ENCODE peak calls at places on chromosomes 4 and X, in ten cellular contexts. Z is mesenchymal stem cell, W is OCI-LY7, N is endothelial cell of umbilical vein, O is trophoblast cell, S is H1, F is GM23248, Q is hepatocyte, X is HCT116, K is MM.1S. D is an unnamed sample.

GRCh38 chrX:134144231-134144630 is 92.8 kb upstream of the CCDC160 start:
- DNase-seq in W (peak), K (peak), Q (no peak), S (no peak), Z (peak), O (no peak), F (peak), N (peak), X (peak), D (peak)

GRCh38 chr4:152398060-152398459 is 137.8 kb downstream of the FBXW7 start:
- DNase-seq in X (no peak), Z (peak), Q (peak), O (no peak), F (peak), N (no peak), K (no peak), W (peak), S (no peak), D (peak)

GRCh38 chrX:119989905-119990408 is 46.4 kb upstream of the NKAP start:
- DNase-seq in K (no peak), S (no peak), X (no peak), N (no peak), Q (no peak), F (no peak), W (no peak), O (no peak), Z (no peak), D (no peak)

GRCh38 chrX:153725039-153725831 is 579 bp downstream of the ABCD1 start:
- DNase-seq in W (peak), N (no peak), X (no peak), F (no peak), S (no peak), K (no peak), Z (no peak), O (peak), Q (no peak), D (peak)

GRCh38 chr4:146975535-146975934 is 29.9 kb upstream of the TTC29 start:
- DNase-seq in N (peak), Q (no peak), F (no peak), W (no peak), S (no peak), X (no peak), K (no peak), Z (peak), O (no peak), D (no peak)

GRCh38 chr4:8081171-8081570 is 77.4 kb downstream of the ABLIM2 start:
- DNase-seq in K (no peak), N (no peak), S (no peak), Q (no peak), W (no peak), Z (no peak), F (no peak), O (no peak), X (no peak), D (no peak)

GRCh38 chr4:186144596-186145569 is 40.4 kb downstream of the FAM149A start:
- DNase-seq in F (peak), N (peak), Q (peak), X (no peak), S (no peak), W (no peak), O (peak), K (peak), Z (peak), D (no peak)

GRCh38 chr4:9885958-9886357 is 104.5 kb downstream of the DRD5 start:
- DNase-seq in Q (no peak), K (no peak), F (no peak), W (no peak), N (no peak), S (no peak), Z (no peak), X (no peak), O (no peak), D (no peak)

GRCh38 chr4:102778720-102779119 is 18.0 kb upstream of the MANBA start:
- DNase-seq in N (no peak), Q (peak), W (no peak), K (no peak), O (no peak), S (no peak), F (no peak), Z (no peak), X (no peak), D (no peak)

GRCh38 chr4:6271701-6272465 is 2.2 kb downstream of the WFS1 start:
- DNase-seq in N (no peak), Z (no peak), K (no peak), Q (no peak), O (peak), F (no peak), S (no peak), W (no peak), X (no peak), D (no peak)

GRCh38 chrX:38878674-38879375 is 77.6 kb downstream of the MID1IP1 start:
- DNase-seq in Q (no peak), W (peak), N (no peak), F (no peak), S (no peak), X (no peak), K (no peak), O (no peak), Z (no peak), D (no peak)

GRCh38 chr4:4598851-4599411 is 57.1 kb upstream of the STX18 start:
- DNase-seq in O (no peak), W (no peak), K (no peak), S (no peak), Z (no peak), N (no peak), X (no peak), F (no peak), Q (no peak), D (no peak)

GRCh38 chr4:7052923-7053715 is 9.9 kb downstream of the TADA2B start:
- DNase-seq in W (no peak), Z (peak), N (no peak), X (no peak), O (no peak), K (no peak), S (no peak), Q (no peak), F (peak), D (no peak)

GRCh38 chr4:177107288-177107901 is 202.3 kb upstream of the NEIL3 start:
- DNase-seq in X (no peak), W (no peak), N (no peak), Q (no peak), F (peak), O (no peak), S (no peak), K (no peak), Z (no peak), D (no peak)

GRCh38 chr4:113756005-113756410 is 5.5 kb downstream of the CAMK2D start:
- DNase-seq in Q (no peak), W (peak), S (no peak), K (no peak), O (no peak), N (peak), X (no peak), Z (peak), F (peak), D (peak)

GRCh38 chr4:150934022-150934421 is 81.1 kb downstream of the LRBA start:
- DNase-seq in O (no peak), Z (no peak), X (no peak), N (no peak), S (no peak), Q (no peak), W (no peak), F (no peak), K (no peak), D (no peak)

GRCh38 chr4:11469900-11470708 is 41.4 kb upstream of the HS3ST1 start:
- DNase-seq in Q (no peak), W (no peak), O (no peak), K (peak), Z (no peak), N (peak), X (no peak), S (no peak), F (no peak), D (no peak)

GRCh38 chrX:99761731-99762130 is 648.3 kb downstream of the PCDH19 start:
- DNase-seq in Q (no peak), N (no peak), F (no peak), X (no peak), Z (no peak), S (no peak), O (no peak), W (no peak), K (no peak), D (no peak)

GRCh38 chrX:73922856-73923429 is 359.9 kb downstream of the CHIC1 start:
- DNase-seq in O (no peak), S (no peak), W (no peak), N (peak), F (peak), X (no peak), K (no peak), Z (no peak), Q (no peak), D (no peak)

GRCh38 chr4:118154643-118155042 is 120.4 kb downstream of the NDST3 start:
- DNase-seq in K (no peak), S (no peak), X (no peak), O (no peak), Z (peak), N (no peak), F (peak), W (no peak), Q (no peak), D (no peak)

GRCh38 chr4:38570647-38571326 is 93.2 kb upstream of the KLF3 start:
- DNase-seq in S (no peak), Z (no peak), Q (peak), X (no peak), N (no peak), O (no peak), F (no peak), K (no peak), W (no peak), D (no peak)

GRCh38 chrX:68947882-68948605 is 119.2 kb downstream of the EFNB1 start:
- DNase-seq in N (no peak), K (no peak), Q (no peak), W (no peak), O (no peak), S (no peak), X (no peak), Z (peak), F (no peak), D (no peak)

GRCh38 chr4:111641813-111642579 is 503.3 kb upstream of the FAM241A start:
- DNase-seq in X (peak), N (peak), S (peak), O (peak), W (peak), Q (peak), F (peak), K (peak), Z (peak), D (peak)

GRCh38 chrX:131792789-131793462 is 230.2 kb upstream of the STK26 start:
- DNase-seq in O (peak), X (no peak), N (no peak), S (no peak), W (peak), Z (no peak), K (peak), F (peak), Q (no peak), D (peak)

GRCh38 chr4:108473163-108473720 is 147.1 kb upstream of the RPL34 start:
- DNase-seq in F (no peak), W (no peak), O (no peak), K (no peak), Q (no peak), Z (peak), N (no peak), X (no peak), S (no peak), D (no peak)

GRCh38 chr4:2671267-2671895 is 84.8 kb downstream of the TNIP2 start:
- DNase-seq in F (no peak), O (no peak), W (no peak), S (no peak), X (no peak), Q (no peak), K (no peak), N (no peak), Z (no peak), D (no peak)

GRCh38 chr4:114598191-114599121 is at the start of gene UGT8:
- DNase-seq in Q (peak), K (no peak), W (peak), O (no peak), N (peak), X (peak), S (no peak), F (peak), Z (peak), D (no peak)

GRCh38 chr4:88610771-88611170 is 18.5 kb downstream of the HERC3 start:
- DNase-seq in F (peak), O (peak), Z (peak), N (no peak), W (no peak), K (no peak), S (no peak), X (no peak), Q (no peak), D (no peak)

GRCh38 chr4:183807420-183808101 is 97.5 kb upstream of the STOX2 start:
- DNase-seq in S (no peak), W (no peak), X (no peak), O (no peak), Z (no peak), N (no peak), F (no peak), K (no peak), Q (no peak), D (no peak)

GRCh38 chr4:48329193-48329592 is 12.1 kb upstream of the SLAIN2 start:
- DNase-seq in N (no peak), O (no peak), K (no peak), F (no peak), S (no peak), W (no peak), X (no peak), Z (peak), Q (peak), D (no peak)

GRCh38 chr4:61588621-61589020 is 388.5 kb downstream of the ADGRL3 start:
- DNase-seq in O (no peak), N (no peak), F (no peak), Q (no peak), K (no peak), W (no peak), X (no peak), S (no peak), Z (no peak), D (no peak)
- H2AFZ ChIP-seq in O (no peak), N (no peak), F (no peak), Q (no peak), K (no peak), W (no peak), X (no peak), S (no peak), Z (no peak), D (no peak)

DNA sequence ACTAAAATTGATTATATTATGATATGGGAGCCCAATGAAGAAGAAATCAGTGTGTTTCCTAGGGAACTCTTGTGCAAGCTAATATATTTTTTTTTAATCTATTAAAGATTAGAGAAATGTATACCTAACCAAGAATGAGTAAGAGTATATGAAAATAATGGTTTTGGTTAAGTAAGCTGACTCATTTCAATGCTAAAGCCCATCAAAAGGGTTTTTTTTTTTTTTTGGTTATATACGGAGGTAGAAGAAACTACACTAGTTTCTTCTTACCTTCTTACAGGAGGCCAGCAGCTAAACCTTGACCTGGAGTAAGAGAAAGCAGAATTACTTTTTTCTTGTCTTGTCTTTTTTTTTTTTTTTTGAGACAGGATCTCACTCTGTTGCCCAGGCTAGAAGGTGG is 27.5 kb downstream of the RUFY3 start:
- DNase-seq in O (no peak), X (no peak), K (no peak), F (no peak), Q (no peak), S (no peak), N (no peak), W (no peak), Z (no peak), D (no peak)
- H3K27ac ChIP-seq in O (no peak), X (no peak), K (no peak), F (no peak), Q (no peak), S (no peak), N (no peak), W (no peak), Z (no peak), D (no peak)

DNA sequence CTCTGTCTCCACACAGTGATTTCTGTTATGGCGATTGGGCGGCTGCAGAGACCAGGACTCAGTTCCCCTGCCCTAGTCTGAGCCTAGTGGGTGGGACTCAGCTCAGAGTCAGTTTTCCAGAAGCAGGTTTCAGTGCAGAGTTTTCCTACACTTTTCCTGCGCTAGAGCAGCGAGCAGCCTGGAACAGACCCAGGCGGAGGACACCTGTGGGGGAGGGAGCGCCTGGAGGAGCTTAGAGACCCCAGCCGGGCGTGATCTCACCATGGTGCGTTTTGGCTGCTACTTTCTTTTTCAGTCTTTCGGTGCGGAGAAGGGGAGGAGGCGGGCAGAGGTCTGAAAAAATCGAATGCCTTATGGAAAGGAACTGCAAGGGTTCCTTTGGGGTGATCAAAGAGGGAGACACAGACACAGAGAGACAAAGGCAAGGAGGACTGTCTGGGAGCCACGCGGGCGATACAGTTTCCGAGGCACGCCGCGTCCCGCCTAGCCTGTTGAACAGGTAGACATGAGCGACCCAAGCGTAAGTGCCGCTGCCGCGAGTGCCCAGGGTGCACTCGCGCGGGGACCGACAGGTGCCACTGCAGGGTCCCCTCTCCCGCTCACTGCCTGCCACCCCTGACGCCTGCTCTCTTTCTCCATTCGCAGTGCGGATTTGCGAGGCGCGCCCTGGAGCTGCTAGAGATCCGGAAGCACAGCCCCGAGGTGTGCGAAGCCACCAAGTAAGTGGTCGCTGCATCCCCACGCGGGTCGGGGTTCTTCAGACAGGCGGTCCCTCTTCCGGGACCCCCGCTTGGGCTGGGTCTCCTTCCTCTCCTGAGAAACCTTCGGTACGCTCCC is at the start of gene GUCY1A1:
- DNase-seq in O (no peak), Q (peak), S (no peak), Z (peak), N (peak), K (peak), W (no peak), F (peak), X (no peak), D (no peak)
- H2AFZ ChIP-seq in O (peak), Q (peak), S (peak), Z (peak), N (peak), K (peak), W (no peak), F (peak), X (no peak), D (peak)

DNA sequence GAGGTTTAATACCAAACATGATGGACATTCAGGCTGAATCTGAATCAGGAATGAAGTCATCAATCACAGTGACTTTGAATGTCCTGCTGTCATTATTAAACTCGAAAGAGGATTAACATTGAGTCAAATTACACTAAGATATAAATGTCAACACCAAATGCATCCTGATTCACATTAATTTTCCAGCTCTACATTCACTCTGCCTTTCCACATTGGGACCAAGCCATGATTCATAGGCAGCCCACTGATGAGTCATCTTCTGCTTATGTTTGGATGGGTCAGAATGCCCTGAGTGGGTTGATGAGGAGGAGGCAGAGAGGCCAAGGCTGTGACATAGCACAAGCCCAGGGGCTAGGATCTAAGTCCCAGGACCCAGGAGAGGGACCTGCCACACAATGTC is 247.6 kb upstream of the RPS6KA3 start:
- DNase-seq in X (peak), W (no peak), F (peak), O (peak), K (no peak), N (peak), Q (no peak), S (no peak), Z (peak), D (no peak)
- H3K27ac ChIP-seq in X (peak), W (no peak), F (peak), O (no peak), K (no peak), N (peak), Q (no peak), S (no peak), Z (no peak), D (no peak)